ENCODE peak calls at places on chromosomes 3 and 15, in five cellular contexts. S, R, E, M and C are unnamed samples.

GRCh38 chr3:111653766-111654165 is 58.6 kb upstream of the ZBED2 start:
- DNase-seq in E (no peak), R (no peak), M (no peak), S (no peak), C (no peak)

GRCh38 chr15:82021992-82022391 is 23.8 kb downstream of the MEX3B start:
- DNase-seq in E (peak), S (no peak), M (no peak), R (no peak), C (no peak)

GRCh38 chr3:182682263-182683229 is 110.8 kb upstream of the ATP11B start:
- DNase-seq in M (peak), R (peak), E (peak), S (peak), C (no peak)

GRCh38 chr15:90412356-90413194 is 24.5 kb downstream of the IQGAP1 start:
- DNase-seq in S (no peak), R (no peak), M (peak), E (peak), C (no peak)

GRCh38 chr3:134189848-134190247 is 60.8 kb downstream of the RYK start:
- DNase-seq in E (no peak), R (no peak), M (no peak), S (no peak), C (no peak)

GRCh38 chr15:64060716-64061115 is 14.4 kb upstream of the DAPK2 start:
- DNase-seq in S (no peak), R (no peak), E (no peak), M (no peak), C (no peak)

GRCh38 chr3:101898752-101899169 is 49.4 kb downstream of the NFKBIZ start:
- DNase-seq in R (no peak), M (no peak), E (no peak), S (no peak), C (no peak)

GRCh38 chr15:78050441-78050809 is 27.1 kb downstream of the TBC1D2B start:
- DNase-seq in M (no peak), R (no peak), S (no peak), E (no peak), C (no peak)

GRCh38 chr3:140360332-140360731 is 317.5 kb upstream of the TRIM42 start:
- DNase-seq in M (no peak), E (no peak), R (no peak), S (no peak), C (no peak)